ENCODE peak calls at places on chromosomes 5 and 9, in four cellular contexts. L, B, F and E are unnamed samples.

GRCh38 chr5:171633776-171634470 is 151.7 kb upstream of the SMIM23 start:
- DNase-seq in L (no peak), B (no peak), F (no peak), E (no peak)

GRCh38 chr9:133522073-133522910 is 2.5 kb downstream of the MYMK start:
- DNase-seq in L (peak; percentile 85), B (no peak), F (no peak), E (no peak)

GRCh38 chr5:106189121-106189809 is 1481.5 kb downstream of the EFNA5 start:
- DNase-seq in L (peak; percentile 96), B (no peak), F (no peak), E (no peak)

GRCh38 chr9:70136632-70137031 is 93.0 kb downstream of the MAMDC2 start:
- DNase-seq in L (peak; percentile 10), B (no peak), F (no peak), E (no peak)

GRCh38 chr9:36165766-36166149 is 3.4 kb upstream of the CCIN start:
- DNase-seq in L (no peak), B (no peak), F (no peak), E (no peak)

GRCh38 chr5:159819671-159820411 is 96.4 kb upstream of the ADRA1B start:
- DNase-seq in L (no peak), B (peak; percentile 72), F (no peak), E (no peak)

GRCh38 chr5:163509288-163510040 is 4.0 kb downstream of the MAT2B start:
- DNase-seq in L (peak; percentile 74), B (no peak), F (peak; percentile 29), E (no peak)

GRCh38 chr9:89436963-89437625 is 60.8 kb downstream of the SEMA4D start:
- DNase-seq in L (peak; percentile 90), B (no peak), F (no peak), E (no peak)

GRCh38 chr9:88773119-88773518 is 218.1 kb upstream of the S1PR3 start:
- DNase-seq in L (no peak), B (no peak), F (no peak), E (no peak)